ENCODE peak calls at places on chromosomes 5 and 9, in six cellular contexts. M, C, I, Y, F and N are unnamed samples.

GRCh38 chr5:123028222-123028621 is 8.3 kb downstream of the PPIC start:
- DNase-seq in M (no peak), C (no peak), I (no peak), Y (peak; percentile 56), F (no peak), N (no peak)

GRCh38 chr5:148794729-148795590 is 31.5 kb upstream of the ADRB2 start:
- DNase-seq in M (no peak), C (no peak), I (no peak), Y (no peak), F (no peak), N (no peak)

GRCh38 chr9:128159073-128159783 is 837 bp upstream of the BBLN start:
- DNase-seq in M (no peak), C (no peak), I (no peak), Y (peak; percentile 10), F (no peak), N (no peak)

GRCh38 chr5:11903121-11903613 is 1.1 kb downstream of the CTNND2 start:
- DNase-seq in M (no peak), C (no peak), I (no peak), Y (peak; percentile 21), F (no peak), N (no peak)

GRCh38 chr9:29068461-29068860 is 1495.2 kb upstream of the C9orf72 start:
- DNase-seq in M (no peak), C (no peak), I (no peak), Y (no peak), F (no peak), N (no peak)

GRCh38 chr9:127776195-127776918 is 2.1 kb downstream of the SH2D3C start:
- DNase-seq in M (peak; percentile 50), C (no peak), I (no peak), Y (no peak), F (no peak), N (no peak)

GRCh38 chr5:128224336-128224735 is 140.8 kb downstream of the SLC12A2 start:
- DNase-seq in M (no peak), C (no peak), I (no peak), Y (no peak), F (no peak), N (no peak)

GRCh38 chr5:58259685-58260152 is 200.2 kb downstream of the PLK2 start:
- DNase-seq in M (no peak), C (no peak), I (no peak), Y (no peak), F (peak; percentile 89), N (no peak)

GRCh38 chr9:133690111-133690561 is 48.0 kb downstream of the SARDH start:
- DNase-seq in M (no peak), C (no peak), I (no peak), Y (no peak), F (no peak), N (no peak)

GRCh38 chr5:96703384-96703910 is 41.3 kb downstream of the CAST start:
- DNase-seq in M (no peak), C (no peak), I (no peak), Y (no peak), F (no peak), N (no peak)

GRCh38 chr9:88224938-88225337 is 86.7 kb upstream of the SPATA31C2 start:
- DNase-seq in M (no peak), C (no peak), I (no peak), Y (no peak), F (no peak), N (no peak)

GRCh38 chr5:66358741-66359140 is 214.6 kb downstream of the SREK1 start:
- DNase-seq in M (no peak), C (no peak), I (no peak), Y (no peak), F (no peak), N (no peak)

GRCh38 chr5:150159741-150160179 is 4.1 kb upstream of the PDGFRB start:
- DNase-seq in M (no peak), C (no peak), I (no peak), Y (peak; percentile 80), F (no peak), N (no peak)

GRCh38 chr5:139733698-139734491 is 61.7 kb upstream of the PSD2 start:
- DNase-seq in M (peak; percentile 79), C (no peak), I (no peak), Y (no peak), F (no peak), N (peak; percentile 68)